ENCODE peak calls at places on chromosomes 4 and X, in six cellular contexts. Y is endothelial cell of umbilical vein, L is heart right ventricle, C is cardiac muscle cell, E is fibroblast of pulmonary artery, Z is AG04450. B is an unnamed sample.
A peak's percentile ranks its signal among the peaks of the same experiment; 100 is the strongest.

GRCh38 chr4:56871357-56871993 is 36.2 kb upstream of the REST start:
- DNase-seq in Y (no peak), L (no peak), C (no peak), E (peak; percentile 12), Z (no peak), B (no peak)

GRCh38 chrX:8504451-8504850 is 39.8 kb downstream of the VCX3B start:
- DNase-seq in Y (no peak), L (no peak), C (no peak), E (peak; percentile 77), Z (no peak), B (no peak)

GRCh38 chr4:149964001-149964400 is 114.2 kb upstream of the DCLK2 start:
- DNase-seq in Y (no peak), L (no peak), C (no peak), E (no peak), Z (no peak), B (no peak)

GRCh38 chr4:3851211-3851610 is 85.0 kb downstream of the ADRA2C start:
- DNase-seq in Y (no peak), L (no peak), C (no peak), E (no peak), Z (no peak), B (no peak)

GRCh38 chr4:48985602-48985975 is 486 bp upstream of the CWH43 start:
- DNase-seq in Y (no peak), L (no peak), C (no peak), E (no peak), Z (no peak), B (no peak)

GRCh38 chr4:3613980-3614730 is 81.9 kb upstream of the LRPAP1 start:
- DNase-seq in Y (no peak), L (peak; percentile 41), C (peak; percentile 49), E (no peak), Z (no peak), B (no peak)

GRCh38 chr4:174808119-174808518 is 20.9 kb downstream of the GLRA3 start:
- DNase-seq in Y (no peak), L (no peak), C (no peak), E (no peak), Z (no peak), B (no peak)

GRCh38 chrX:11341274-11342256 is 48.4 kb downstream of the AMELX start:
- DNase-seq in Y (peak; percentile 89), L (peak; percentile 17), C (no peak), E (peak; percentile 94), Z (no peak), B (peak; percentile 19)

GRCh38 chr4:114879916-114880315 is 233.5 kb downstream of the NDST4 start:
- DNase-seq in Y (no peak), L (no peak), C (no peak), E (no peak), Z (no peak), B (no peak)

GRCh38 chrX:120450163-120450562 is 18.9 kb downstream of the LAMP2 start:
- DNase-seq in Y (peak; percentile 9), L (no peak), C (peak; percentile 6), E (no peak), Z (no peak), B (peak; percentile 13)

GRCh38 chrX:70444326-70445196 is at the start of gene DLG3:
- DNase-seq in Y (no peak), L (no peak), C (peak; percentile 57), E (peak; percentile 44), Z (no peak), B (peak; percentile 10)

GRCh38 chrX:40168183-40169015 is 70.6 kb upstream of the BCOR start:
- DNase-seq in Y (no peak), L (no peak), C (no peak), E (no peak), Z (no peak), B (no peak)

GRCh38 chr4:80926891-80927290 is 103.6 kb upstream of the BMP3 start:
- DNase-seq in Y (no peak), L (no peak), C (no peak), E (no peak), Z (no peak), B (no peak)

GRCh38 chr4:17142232-17142711 is 243.8 kb upstream of the LDB2 start:
- DNase-seq in Y (peak; percentile 78), L (no peak), C (no peak), E (peak; percentile 96), Z (peak; percentile 92), B (no peak)

GRCh38 chr4:170497105-170497504 is 407.3 kb upstream of the AADAT start:
- DNase-seq in Y (no peak), L (no peak), C (no peak), E (no peak), Z (no peak), B (peak; percentile 15)

GRCh38 chrX:86066998-86067397 is 19.6 kb upstream of the CHM start:
- DNase-seq in Y (no peak), L (no peak), C (no peak), E (no peak), Z (no peak), B (no peak)

GRCh38 chrX:23898412-23898959 is 9.3 kb downstream of the APOO start:
- DNase-seq in Y (peak; percentile 57), L (no peak), C (no peak), E (peak; percentile 57), Z (no peak), B (no peak)

GRCh38 chrX:9988762-9989161 is 21.6 kb downstream of the CLDN34 start:
- DNase-seq in Y (peak; percentile 35), L (no peak), C (no peak), E (peak; percentile 44), Z (no peak), B (no peak)

GRCh38 chr4:83128235-83128929 is 13.9 kb upstream of the PLAC8 start:
- DNase-seq in Y (no peak), L (no peak), C (no peak), E (peak; percentile 89), Z (peak; percentile 42), B (no peak)

GRCh38 chrX:131778269-131779218 is 234.7 kb downstream of the OR13H1 start:
- DNase-seq in Y (no peak), L (no peak), C (no peak), E (no peak), Z (no peak), B (no peak)

GRCh38 chrX:148582353-148582752 is 81.9 kb downstream of the AFF2 start:
- DNase-seq in Y (no peak), L (no peak), C (no peak), E (no peak), Z (no peak), B (no peak)

GRCh38 chrX:145190801-145191389 is 56.4 kb upstream of the SPANXN1 start:
- DNase-seq in Y (no peak), L (no peak), C (peak; percentile 9), E (peak; percentile 0), Z (no peak), B (no peak)

GRCh38 chr4:190015538-190016368 is 11.3 kb downstream of the FRG2 start:
- DNase-seq in Y (no peak), L (no peak), C (no peak), E (no peak), Z (no peak), B (no peak)

GRCh38 chrX:108307408-108308085 is 130.7 kb downstream of the COL4A6 start:
- DNase-seq in Y (no peak), L (peak; percentile 25), C (no peak), E (peak; percentile 59), Z (no peak), B (no peak)

GRCh38 chrX:108306086-108306485 is 132.1 kb downstream of the COL4A6 start:
- DNase-seq in Y (no peak), L (no peak), C (no peak), E (no peak), Z (no peak), B (no peak)

GRCh38 chrX:108303682-108304081 is 134.5 kb downstream of the COL4A6 start:
- DNase-seq in Y (no peak), L (no peak), C (no peak), E (no peak), Z (no peak), B (no peak)

GRCh38 chrX:108299704-108300103 is 138.5 kb downstream of the COL4A6 start:
- DNase-seq in Y (no peak), L (no peak), C (no peak), E (no peak), Z (no peak), B (no peak)

DNA sequence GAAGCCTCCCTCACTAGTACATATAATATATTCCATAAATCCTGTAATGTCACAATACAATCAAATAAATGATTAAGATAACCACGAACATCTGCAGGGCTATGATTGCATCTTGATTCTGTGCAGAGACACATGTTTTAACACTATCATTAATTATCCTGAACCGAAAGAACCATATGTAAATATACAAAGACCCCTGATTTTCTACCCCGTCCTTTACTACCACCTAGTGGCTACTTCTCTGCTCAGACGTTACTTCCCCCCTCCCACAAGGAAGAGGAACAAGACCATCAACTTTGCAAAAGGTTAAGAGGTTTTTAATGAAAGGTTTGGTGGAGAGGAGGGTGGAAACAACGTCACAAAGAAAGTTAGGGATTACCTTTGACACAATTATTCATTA is 134.0 kb downstream of the COL4A6 start:
- DNase-seq in Y (peak; percentile 30), L (no peak), C (peak; percentile 36), E (peak; percentile 50), Z (no peak), B (no peak)
- TF ChIP-seq CTCF in Y (no peak), L (peak; percentile 29), C (peak; percentile 53), E (peak; percentile 58), Z (peak; percentile 63), B (peak; percentile 10)

GRCh38 chr4:140049924-140050681 is 103.9 kb downstream of the MAML3 start:
- DNase-seq in Y (peak; percentile 82), L (no peak), C (peak; percentile 39), E (peak; percentile 58), Z (no peak), B (peak; percentile 25)
- TF ChIP-seq CTCF in Y (peak; percentile 38), L (no peak), C (peak; percentile 43), E (peak; percentile 45), Z (peak; percentile 33), B (peak; percentile 38)

DNA sequence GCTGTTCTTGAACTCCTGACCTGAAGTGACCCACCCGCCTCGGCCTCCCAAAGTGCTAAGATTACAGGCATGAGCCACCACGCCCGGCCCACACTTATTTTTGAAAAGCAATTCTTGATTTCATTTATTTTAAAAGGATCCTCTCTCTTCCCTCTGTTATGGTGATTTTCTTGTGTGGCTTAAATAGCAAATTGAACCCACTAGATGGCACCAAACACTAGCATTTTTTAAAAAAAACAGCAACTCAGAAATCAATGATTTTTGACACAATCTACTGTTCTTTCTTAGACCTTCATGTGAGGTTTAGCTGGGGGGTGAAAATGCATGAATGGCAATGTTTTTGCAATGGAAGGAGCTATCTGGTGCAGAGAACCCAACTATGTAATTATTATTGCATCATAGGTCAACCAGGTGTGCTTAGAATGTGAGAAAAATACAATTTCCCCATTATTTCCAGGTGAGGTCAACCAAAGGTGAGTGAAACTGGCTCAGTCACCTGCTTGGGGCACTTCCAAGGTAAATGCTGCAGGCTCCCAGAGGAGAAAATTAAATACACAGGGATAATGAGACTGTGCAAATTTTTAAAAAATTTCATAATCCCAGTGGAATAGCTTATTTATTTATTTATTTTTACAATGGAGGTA is 226.6 kb upstream of the PRKX start:
- DNase-seq in Y (peak; percentile 2), L (no peak), C (peak; percentile 21), E (peak; percentile 29), Z (no peak), B (peak; percentile 28)
- TF ChIP-seq CTCF in Y (no peak), L (no peak), C (peak; percentile 44), E (peak; percentile 42), Z (peak; percentile 50), B (peak; percentile 42)

GRCh38 chr4:88215351-88215750 is 56.9 kb upstream of the ABCG2 start:
- DNase-seq in Y (no peak), L (no peak), C (no peak), E (no peak), Z (no peak), B (no peak)

GRCh38 chr4:88217169-88217568 is 58.7 kb upstream of the ABCG2 start:
- DNase-seq in Y (no peak), L (no peak), C (no peak), E (no peak), Z (no peak), B (no peak)

GRCh38 chr4:88216395-88216794 is 58.0 kb upstream of the ABCG2 start:
- DNase-seq in Y (no peak), L (no peak), C (no peak), E (no peak), Z (no peak), B (no peak)

GRCh38 chr4:88219099-88219498 is 60.7 kb upstream of the ABCG2 start:
- DNase-seq in Y (peak; percentile 54), L (no peak), C (peak; percentile 68), E (peak; percentile 79), Z (peak; percentile 21), B (peak; percentile 46)
- TF ChIP-seq CTCF in Y (peak; percentile 39), L (peak; percentile 82), C (peak; percentile 55), E (peak; percentile 65), Z (peak; percentile 66), B (peak; percentile 36)

B was measured in GM10248.